ENCODE peak calls at places on chromosomes 5 and 9, in ten cellular contexts. N is stomach, M is kidney, K is mammary epithelial cell, H is psoas muscle, I is cardiac muscle cell, R is sigmoid colon, T is prostate gland, S is heart left ventricle, W is pancreas. Z is an unnamed sample.

GRCh38 chr5:24789631-24790354 is 145.0 kb upstream of the CDH10 start:
- DNase-seq in M (no peak), S (no peak), W (no peak), N (no peak), I (no peak), H (no peak), R (no peak), T (no peak), K (no peak), Z (no peak)

GRCh38 chr9:126452036-126452595 is 125.5 kb downstream of the MVB12B start:
- DNase-seq in R (no peak), M (no peak), K (no peak), T (no peak), I (no peak), H (no peak), W (no peak), S (no peak), N (no peak), Z (no peak)

GRCh38 chr5:167950126-167950721 is 341.2 kb upstream of the WWC1 start:
- DNase-seq in R (no peak), H (no peak), M (no peak), K (peak; percentile 62), S (no peak), T (no peak), W (no peak), I (no peak), N (no peak), Z (no peak)

GRCh38 chr5:4963265-4963664 is 176.9 kb upstream of the ADAMTS16 start:
- DNase-seq in W (no peak), K (no peak), S (no peak), H (no peak), R (no peak), T (no peak), M (no peak), N (no peak), I (no peak), Z (no peak)

GRCh38 chr5:154646841-154647759 is 108.1 kb upstream of the LARP1 start:
- DNase-seq in K (peak; percentile 17), T (no peak), N (peak; percentile 81), M (peak; percentile 78), R (peak; percentile 72), W (peak; percentile 79), I (no peak), S (peak; percentile 42), H (peak; percentile 27), Z (no peak)

GRCh38 chr5:95927927-95928723 is 33.5 kb downstream of the ELL2 start:
- DNase-seq in I (no peak), T (no peak), H (no peak), R (no peak), N (no peak), W (no peak), M (no peak), K (no peak), S (no peak), Z (no peak)

GRCh38 chr9:127479507-127480081 is 28.3 kb downstream of the LRSAM1 start:
- DNase-seq in S (no peak), I (no peak), M (no peak), T (no peak), W (no peak), K (no peak), N (no peak), R (no peak), H (no peak), Z (no peak)

GRCh38 chr5:90562331-90562730 is 3.7 kb downstream of the ADGRV1 start:
- DNase-seq in I (no peak), W (no peak), K (no peak), T (no peak), H (no peak), R (no peak), S (no peak), M (no peak), N (no peak), Z (no peak)

GRCh38 chr5:50415912-50416311 is 25.2 kb downstream of the EMB start:
- DNase-seq in T (no peak), S (no peak), I (no peak), N (no peak), H (no peak), M (no peak), W (no peak), R (no peak), K (no peak), Z (peak; percentile 4)

GRCh38 chr9:68560131-68560844 is 19.6 kb upstream of the TMEM252 start:
- DNase-seq in M (peak; percentile 84), W (peak; percentile 57), I (peak; percentile 35), N (peak; percentile 37), H (peak; percentile 39), T (no peak), S (peak; percentile 55), R (peak; percentile 83), K (no peak), Z (peak; percentile 3)
- H3K27ac ChIP-seq in M (no peak overlapping the region), W (no peak overlapping the region), I (no peak overlapping the region), N (peak overlapping the region; percentile 20), H (no peak overlapping the region), T (no peak overlapping the region), S (no peak overlapping the region), R (peak overlapping the region; percentile 79), K (no peak overlapping the region), Z (no peak overlapping the region)

DNA sequence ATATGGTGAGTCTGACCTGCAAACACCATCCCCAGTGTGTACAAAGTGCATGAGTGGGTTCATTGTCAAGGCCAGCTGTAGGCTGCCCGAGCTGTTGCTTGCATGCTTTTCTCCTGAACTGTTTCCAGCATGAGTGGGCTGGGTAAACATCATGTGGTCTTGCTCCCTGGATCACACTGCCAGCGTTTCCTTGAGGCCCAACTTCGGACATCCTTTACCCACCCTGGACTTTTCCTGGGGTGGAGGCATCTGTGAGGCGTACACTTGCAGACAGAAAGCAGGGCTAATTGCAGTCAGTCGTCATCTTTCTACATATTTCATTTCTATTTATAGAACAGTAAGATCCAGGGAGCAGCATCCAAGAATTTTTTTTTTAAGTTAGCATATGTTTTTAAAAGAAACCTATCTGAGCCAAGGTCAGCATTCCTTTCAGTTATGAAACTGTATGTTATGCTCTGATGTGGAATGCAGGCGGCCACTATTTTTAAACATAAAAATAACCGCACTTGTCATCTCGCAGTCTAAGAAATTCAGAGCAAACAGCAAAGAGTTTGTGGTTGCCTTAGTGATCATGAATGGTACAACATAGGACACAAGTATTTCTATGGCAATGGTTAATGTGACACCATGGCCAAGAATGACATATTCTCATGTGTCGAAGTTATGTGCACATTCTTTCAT is 106.5 kb upstream of the DMRT1 start:
- DNase-seq in R (peak; percentile 84), T (no peak), S (peak; percentile 46), M (no peak), W (no peak), I (no peak), K (peak; percentile 42), H (no peak), N (no peak), Z (no peak)
- H3K27ac ChIP-seq in R (peak overlapping the region; percentile 86), T (no peak overlapping the region), S (peak overlapping the region; percentile 76), M (no peak overlapping the region), W (no peak overlapping the region), I (peak overlapping the region; percentile 21), K (no peak overlapping the region), H (peak overlapping the region; percentile 90), N (peak overlapping the region; percentile 86), Z (no peak overlapping the region)

DNA sequence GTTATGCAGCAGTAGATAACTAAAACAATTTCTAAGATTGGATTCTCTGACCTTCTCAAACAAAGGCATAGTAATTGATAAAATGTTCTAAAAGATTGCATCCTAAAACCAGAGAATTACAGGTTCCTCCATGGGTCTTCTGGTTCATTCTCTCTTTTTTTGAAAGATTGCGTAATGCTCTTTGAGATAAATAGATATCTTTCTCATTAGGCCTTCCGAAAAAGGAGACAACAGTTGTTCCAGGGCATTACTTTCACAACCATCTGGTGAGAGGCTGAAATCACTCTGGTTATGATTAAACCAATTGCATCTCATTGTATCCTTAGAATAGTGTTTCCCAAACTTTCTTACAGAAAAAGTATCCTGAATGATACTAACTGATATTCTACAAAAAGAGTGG is 174.7 kb upstream of the NREP start:
- DNase-seq in W (no peak), N (no peak), M (no peak), T (no peak), H (no peak), I (no peak), R (no peak), S (no peak), K (no peak), Z (no peak)
- H3K27ac ChIP-seq in W (no peak overlapping the region), N (no peak overlapping the region), M (no peak overlapping the region), T (no peak overlapping the region), H (no peak overlapping the region), I (no peak overlapping the region), R (no peak overlapping the region), S (no peak overlapping the region), K (no peak overlapping the region), Z (no peak overlapping the region)

GRCh38 chr5:174339130-174339529 is 293.6 kb downstream of the NSG2 start:
- DNase-seq in S (no peak), N (no peak), M (no peak), R (no peak), W (no peak), I (no peak), H (no peak), T (no peak), K (no peak), Z (no peak)

GRCh38 chr5:174335682-174336364 is 290.3 kb downstream of the NSG2 start:
- DNase-seq in M (no peak), W (no peak), S (no peak), I (no peak), H (no peak), T (no peak), K (no peak), N (no peak), R (no peak), Z (no peak)

GRCh38 chr5:174336479-174336878 is 291.0 kb downstream of the NSG2 start:
- DNase-seq in S (no peak), K (no peak), I (no peak), R (no peak), T (no peak), M (no peak), W (no peak), H (no peak), N (no peak), Z (no peak)

GRCh38 chr5:174338204-174339010 is 292.9 kb downstream of the NSG2 start:
- DNase-seq in W (no peak), R (no peak), H (no peak), N (no peak), K (no peak), T (no peak), I (peak; percentile 71), M (no peak), S (no peak), Z (no peak)

DNA sequence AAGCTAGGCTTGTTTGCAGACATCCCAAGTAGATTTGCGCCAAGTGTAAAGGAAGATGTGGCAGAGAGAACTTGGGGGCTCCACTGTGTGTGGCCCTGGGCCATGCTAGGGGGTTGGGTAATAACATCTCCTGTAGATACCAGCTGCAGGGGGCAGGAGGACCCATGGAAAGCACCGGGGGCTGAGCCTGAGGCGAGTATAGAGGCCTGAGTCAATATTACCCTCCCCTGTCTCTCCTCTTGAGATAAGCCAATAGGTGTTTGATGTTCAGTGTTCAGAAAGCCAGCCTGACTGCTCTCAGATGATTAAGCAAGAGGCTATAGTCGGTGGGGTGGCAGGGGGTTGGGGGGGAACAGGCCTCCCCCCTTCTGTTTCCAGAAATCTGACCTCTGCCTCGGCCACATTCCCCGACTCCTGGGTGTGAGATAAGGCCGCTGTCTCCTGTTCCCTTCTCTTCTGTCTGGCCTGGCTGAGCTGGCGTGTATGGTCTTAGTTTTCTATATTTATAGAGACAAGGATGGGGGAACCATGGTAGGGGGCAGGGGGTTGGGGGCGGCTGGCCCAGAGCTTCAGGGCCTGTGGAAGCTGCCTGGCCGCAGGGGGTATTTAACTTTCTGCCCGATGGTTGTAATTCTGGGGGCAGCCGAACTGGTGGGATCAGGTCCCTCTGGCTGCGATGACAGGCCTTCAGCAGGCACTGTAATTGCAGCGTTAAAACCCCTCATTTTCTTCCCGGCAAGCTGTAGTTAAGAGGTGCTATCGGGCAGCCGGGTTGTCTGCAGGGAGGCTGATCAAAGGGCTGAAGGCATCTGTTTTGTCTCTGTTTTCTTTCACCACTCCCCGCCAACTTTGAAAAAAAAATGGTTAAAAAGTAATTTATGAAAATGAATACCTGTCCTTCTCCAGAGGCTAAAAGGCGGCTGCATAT is 292.0 kb downstream of the NSG2 start:
- DNase-seq in H (no peak), R (no peak), K (no peak), M (no peak), N (no peak), T (no peak), W (no peak), S (no peak), I (peak; percentile 86), Z (no peak)
- H3K27ac ChIP-seq in H (no peak overlapping the region), R (no peak overlapping the region), K (no peak overlapping the region), M (no peak overlapping the region), N (no peak overlapping the region), T (no peak overlapping the region), W (no peak overlapping the region), S (no peak overlapping the region), I (peak overlapping the region; percentile 86), Z (no peak overlapping the region)